ENCODE peak calls at places on chromosomes 1 and 21, in six cellular contexts. W is endothelial cell of umbilical vein; H is transverse colon; L is CD8-positive, alpha-beta T cell; P is dorsolateral prefrontal cortex; F is astrocyte. B is an unnamed sample.
A peak's percentile ranks its signal among the peaks of the same experiment; 100 is the strongest.

GRCh38 chr21:23955130-23955873 is 1652.0 kb downstream of the MRPL39 start:
- DNase-seq in P (no peak), H (no peak), L (no peak), F (no peak), W (no peak), B (no peak)

GRCh38 chr1:200258447-200259375 is 151.1 kb downstream of the ZNF281 start:
- DNase-seq in P (no peak), F (no peak), W (peak; percentile 36), H (no peak), L (no peak), B (no peak)

GRCh38 chr1:93566227-93566626 is 115.4 kb downstream of the BCAR3 start:
- DNase-seq in F (peak; percentile 16), P (no peak), L (no peak), W (peak; percentile 67), H (no peak), B (no peak)

GRCh38 chr1:111197598-111198289 is 2.7 kb downstream of the DENND2D start:
- DNase-seq in P (no peak), H (no peak), F (no peak), W (no peak), L (peak; percentile 73), B (peak; percentile 33)

GRCh38 chr1:112389689-112390088 is 6.3 kb upstream of the CTTNBP2NL start:
- DNase-seq in F (no peak), H (no peak), P (no peak), L (no peak), W (peak; percentile 85), B (no peak)

GRCh38 chr1:244336232-244336899 is 115.3 kb downstream of the ADSS2 start:
- DNase-seq in W (no peak), H (no peak), F (no peak), L (no peak), P (no peak), B (no peak)

GRCh38 chr1:4010811-4011605 is 110.9 kb upstream of the C1orf174 start:
- DNase-seq in H (no peak), L (no peak), P (no peak), F (no peak), W (no peak), B (no peak)

GRCh38 chr1:229272164-229273158 is 1.6 kb downstream of the RAB4A start:
- DNase-seq in P (no peak), L (no peak), F (no peak), W (no peak), H (no peak), B (no peak)

GRCh38 chr1:154747841-154748766 is 122.0 kb downstream of the KCNN3 start:
- DNase-seq in P (no peak), W (no peak), F (no peak), L (peak; percentile 56), H (peak; percentile 48), B (no peak)

GRCh38 chr1:26122988-26123973 is 11.7 kb downstream of the PDIK1L start:
- DNase-seq in L (no peak), F (peak; percentile 37), H (no peak), P (no peak), W (peak; percentile 39), B (peak; percentile 70)

GRCh38 chr1:244761279-244761678 is 74.2 kb upstream of the COX20 start:
- DNase-seq in F (no peak), H (no peak), P (no peak), W (no peak), L (no peak), B (no peak)

GRCh38 chr1:52444465-52444864 is 40.1 kb downstream of the PRPF38A start:
- DNase-seq in P (no peak), L (no peak), W (no peak), H (no peak), F (no peak), B (no peak)

GRCh38 chr1:14334336-14335176 is 263.9 kb upstream of the KAZN start:
- DNase-seq in L (no peak), H (no peak), F (no peak), P (no peak), W (no peak), B (no peak)

GRCh38 chr1:200346744-200347143 is 63.1 kb downstream of the ZNF281 start:
- DNase-seq in L (no peak), F (peak; percentile 75), H (no peak), W (no peak), P (no peak), B (no peak)

GRCh38 chr1:168391759-168392681 is 111.3 kb downstream of the TBX19 start:
- DNase-seq in W (no peak), F (no peak), H (peak; percentile 18), P (no peak), L (no peak), B (no peak)

GRCh38 chr1:51708911-51709760 is 92.2 kb downstream of the OSBPL9 start:
- DNase-seq in W (no peak), P (no peak), H (no peak), F (no peak), L (no peak), B (no peak)

GRCh38 chr1:92480813-92481597 is 5.7 kb downstream of the GFI1 start:
- DNase-seq in P (no peak), F (no peak), W (no peak), L (no peak), H (no peak), B (no peak)

GRCh38 chr1:58064281-58064680 is 482.2 kb downstream of the OMA1 start:
- DNase-seq in F (no peak), W (no peak), L (no peak), P (no peak), H (no peak), B (no peak)

GRCh38 chr1:54376085-54377039 is 29.8 kb downstream of the SSBP3 start:
- DNase-seq in W (no peak), P (no peak), H (peak; percentile 71), L (no peak), F (no peak), B (no peak)

GRCh38 chr1:25786887-25787286 is 13.1 kb upstream of the SELENON start:
- DNase-seq in L (no peak), P (no peak), H (no peak), W (no peak), F (peak; percentile 42), B (no peak)

GRCh38 chr1:101653482-101653946 is 343.2 kb downstream of the OLFM3 start:
- DNase-seq in H (peak; percentile 8), F (no peak), W (peak; percentile 39), P (no peak), L (no peak), B (peak; percentile 17)

GRCh38 chr1:94209425-94209824 is 28.0 kb downstream of the ARHGAP29 start:
- DNase-seq in P (no peak), F (peak; percentile 35), L (no peak), W (no peak), H (no peak), B (peak; percentile 42)

GRCh38 chr1:78640462-78640861 is 9.2 kb upstream of the IFI44 start:
- DNase-seq in F (no peak), P (no peak), L (no peak), W (no peak), H (no peak), B (no peak)

GRCh38 chr21:39754811-39755210 is 9.8 kb downstream of the IGSF5 start:
- DNase-seq in F (no peak), H (no peak), W (no peak), P (no peak), L (no peak), B (no peak)

GRCh38 chr1:7008975-7009740 is 223.9 kb downstream of the CAMTA1 start:
- DNase-seq in F (no peak), W (no peak), L (no peak), H (no peak), P (no peak), B (no peak)

GRCh38 chr21:37530901-37531351 is 164.4 kb downstream of the DYRK1A start:
- DNase-seq in L (no peak), W (no peak), F (no peak), P (no peak), H (no peak), B (no peak)

GRCh38 chr21:16002872-16003466 is 273.2 kb downstream of the USP25 start:
- DNase-seq in L (no peak), H (no peak), W (peak; percentile 59), F (no peak), P (no peak), B (peak; percentile 10)
- H3K4me3 ChIP-seq in L (no peak overlapping the region), H (no peak overlapping the region), W (no peak overlapping the region), F (no peak overlapping the region), P (no peak overlapping the region), B (no peak overlapping the region)

GRCh38 chr1:40454873-40455272 is 4.6 kb downstream of the ZFP69B start:
- DNase-seq in W (no peak), F (no peak), H (no peak), P (no peak), L (no peak), B (no peak)

GRCh38 chr1:40451238-40451585 is 936 bp downstream of the ZFP69B start:
- DNase-seq in H (no peak), W (no peak), P (no peak), L (no peak), F (no peak), B (no peak)

GRCh38 chr1:40450491-40451237 is 388 bp downstream of the ZFP69B start:
- DNase-seq in W (peak; percentile 67), P (peak; percentile 49), H (peak; percentile 33), F (peak; percentile 95), L (peak; percentile 88), B (peak; percentile 86)

DNA sequence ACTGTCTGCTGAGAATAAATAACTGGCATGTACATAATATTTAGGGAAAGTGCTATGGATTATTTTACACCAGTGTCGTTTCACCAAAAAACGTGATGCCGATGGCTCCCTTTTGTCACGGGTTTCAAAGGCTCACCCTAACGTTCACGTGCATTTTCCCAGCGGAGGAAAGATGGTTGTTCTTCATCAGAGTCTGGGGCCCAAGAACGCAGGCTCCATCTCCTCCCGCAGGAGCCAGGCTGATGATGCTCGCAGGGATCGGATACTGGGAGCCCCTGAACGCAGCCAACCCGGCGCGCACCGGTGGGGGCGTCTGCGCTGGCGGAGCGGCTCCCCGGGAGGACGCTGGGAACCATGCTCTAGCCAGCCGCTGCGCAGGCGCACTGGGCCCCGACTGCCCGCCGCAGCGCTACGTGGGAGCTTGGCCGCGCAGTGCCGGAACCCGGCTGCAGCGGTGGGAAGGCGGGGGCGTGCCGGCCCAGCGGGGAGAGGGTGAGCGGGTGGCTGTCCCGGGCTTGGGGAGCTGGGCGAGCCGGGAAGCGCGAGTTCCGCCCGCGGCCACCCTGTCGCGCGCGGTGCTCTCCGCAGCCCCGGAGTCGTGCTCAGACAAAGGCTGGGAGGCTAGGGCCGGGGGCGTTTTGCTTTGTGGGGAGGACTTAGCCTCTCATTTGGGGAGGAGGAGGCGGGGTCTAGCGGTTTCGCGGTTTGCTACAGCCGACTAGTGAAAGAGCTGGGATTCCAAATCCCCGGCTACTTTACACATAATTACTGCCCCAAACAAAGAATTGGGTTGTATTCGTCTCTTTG is at the start of gene ZFP69B:
- DNase-seq in F (peak; percentile 84), W (peak; percentile 94), H (peak; percentile 93), L (peak; percentile 80), P (peak; percentile 85), B (peak; percentile 91)
- TF ChIP-seq CTCF in F (no peak), W (no peak), H (no peak), L (no peak), P (peak; percentile 18), B (peak; percentile 3)

GRCh38 chr1:10228528-10228927 is 18.2 kb downstream of the KIF1B start:
- DNase-seq in H (no peak), F (peak; percentile 40), L (no peak), W (no peak), P (no peak), B (no peak)
- H3K27ac ChIP-seq in H (no peak overlapping the region), F (no peak overlapping the region), L (no peak overlapping the region), W (no peak overlapping the region), P (no peak overlapping the region), B (no peak overlapping the region)

DNA sequence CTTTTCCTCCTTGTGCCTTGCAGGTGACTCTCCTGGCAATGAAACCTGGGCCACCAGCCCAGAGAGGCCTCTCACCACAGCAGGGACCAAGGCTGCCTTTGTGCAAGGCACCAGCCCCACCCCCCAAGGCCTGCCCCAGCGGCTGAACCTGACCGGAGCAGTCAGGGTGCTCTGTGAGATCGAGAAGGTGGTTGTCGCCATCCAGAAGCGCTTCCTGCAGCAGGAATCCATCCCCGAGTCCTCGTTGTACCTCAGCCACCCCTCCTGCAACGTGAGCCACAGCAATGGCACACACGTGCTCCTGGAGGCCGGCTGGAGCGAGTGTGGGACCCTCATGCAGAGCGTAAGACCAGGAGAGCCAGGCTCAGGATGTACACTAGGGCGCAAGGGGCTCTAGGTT is 51.7 kb downstream of the UMODL1 start:
- DNase-seq in F (no peak), L (no peak), P (no peak), H (no peak), W (no peak), B (no peak)
- H3K4me3 ChIP-seq in F (no peak overlapping the region), L (no peak overlapping the region), P (no peak overlapping the region), H (no peak overlapping the region), W (no peak overlapping the region), B (no peak overlapping the region)